ENCODE peak calls at places on chromosomes 2 and 18, in six cellular contexts. X, Q, I, E, W and N are unnamed samples.

GRCh38 chr2:23916727-23917458 is 10.0 kb downstream of the ATAD2B start:
- DNase-seq in E (no peak), X (no peak), W (no peak), I (no peak), Q (no peak), N (no peak)

GRCh38 chr2:231926761-231927565 is 767 bp upstream of the NPPC start:
- DNase-seq in W (peak; percentile 69), I (no peak), E (no peak), Q (peak; percentile 48), X (peak; percentile 27), N (no peak)

GRCh38 chr18:23838233-23838632 is 149.0 kb downstream of the LAMA3 start:
- DNase-seq in I (no peak), W (no peak), X (no peak), E (no peak), Q (no peak), N (no peak)

GRCh38 chr2:119282966-119283511 is 59.4 kb downstream of the STEAP3 start:
- DNase-seq in Q (no peak), I (no peak), W (no peak), E (no peak), X (no peak), N (peak; percentile 30)

GRCh38 chr18:75131455-75132000 is 77.4 kb downstream of the PTGR3 start:
- DNase-seq in E (no peak), Q (no peak), W (peak; percentile 6), I (no peak), X (no peak), N (no peak)

GRCh38 chr18:36381075-36381474 is 83.6 kb downstream of the FHOD3 start:
- DNase-seq in Q (no peak), E (no peak), X (no peak), I (no peak), W (no peak), N (no peak)

GRCh38 chr18:28164772-28165483 is 12.0 kb downstream of the CDH2 start:
- DNase-seq in W (no peak), I (no peak), Q (no peak), X (no peak), E (no peak), N (no peak)

GRCh38 chr2:153106802-153107477 is 371.6 kb downstream of the RPRM start:
- DNase-seq in I (no peak), W (no peak), E (no peak), Q (no peak), X (no peak), N (peak; percentile 9)

GRCh38 chr18:13547347-13547746 is 179.0 kb downstream of the FAM210A start:
- DNase-seq in X (no peak), W (peak; percentile 34), E (no peak), I (no peak), Q (no peak), N (no peak)

GRCh38 chr2:118190365-118190916 is 102.2 kb downstream of the INSIG2 start:
- DNase-seq in I (no peak), X (no peak), W (no peak), Q (no peak), E (no peak), N (no peak)

GRCh38 chr2:230582851-230583283 is 129.8 kb upstream of the CAB39 start:
- DNase-seq in Q (no peak), E (peak; percentile 12), X (peak; percentile 13), W (no peak), I (no peak), N (peak; percentile 84)

GRCh38 chr2:43605079-43605655 is 9.3 kb upstream of the THADA start:
- DNase-seq in I (peak; percentile 70), Q (peak; percentile 49), X (peak; percentile 73), E (peak; percentile 55), W (no peak), N (peak; percentile 45)

GRCh38 chr2:120948662-120949011 is 213.0 kb downstream of the GLI2 start:
- DNase-seq in I (no peak), X (no peak), E (no peak), Q (no peak), W (no peak), N (no peak)

GRCh38 chr2:10765461-10765860 is 44.0 kb downstream of the ATP6V1C2 start:
- DNase-seq in I (no peak), Q (no peak), W (no peak), E (no peak), X (no peak), N (no peak)

GRCh38 chr2:222561817-222562424 is 94.0 kb downstream of the FARSB start:
- DNase-seq in Q (peak; percentile 28), W (no peak), I (peak; percentile 66), X (peak; percentile 51), E (peak; percentile 66), N (peak; percentile 57)

GRCh38 chr2:235716875-235717496 is 223.1 kb downstream of the AGAP1 start:
- DNase-seq in W (no peak), X (peak; percentile 43), E (peak; percentile 69), Q (no peak), I (no peak), N (no peak)

GRCh38 chr18:70499218-70499691 is 210.4 kb downstream of the SOCS6 start:
- DNase-seq in I (no peak), W (no peak), X (no peak), E (peak; percentile 1), Q (no peak), N (no peak)

GRCh38 chr18:76374330-76375281 is 120.4 kb downstream of the ZNF516 start:
- DNase-seq in Q (no peak), I (no peak), W (no peak), X (no peak), E (no peak), N (no peak)

GRCh38 chr2:208872591-208872990 is 466.0 kb downstream of the PTH2R start:
- DNase-seq in W (no peak), X (no peak), E (no peak), Q (no peak), I (no peak), N (peak; percentile 6)

GRCh38 chr2:208384637-208385036 is 22.0 kb upstream of the PTH2R start:
- DNase-seq in I (no peak), W (no peak), E (no peak), Q (no peak), X (no peak), N (no peak)

GRCh38 chr2:159736048-159736447 is 23.7 kb downstream of the MARCHF7 start:
- DNase-seq in E (peak; percentile 24), I (no peak), X (peak; percentile 66), Q (no peak), W (no peak), N (peak; percentile 52)

GRCh38 chr2:65299246-65299645 is 71.6 kb downstream of the ACTR2 start:
- DNase-seq in E (no peak), W (peak; percentile 78), Q (no peak), X (no peak), I (no peak), N (peak; percentile 80)

GRCh38 chr18:59042477-59042842 is 97.2 kb upstream of the SEC11C start:
- DNase-seq in E (peak; percentile 76), X (no peak), I (peak; percentile 60), Q (no peak), W (no peak), N (no peak)

GRCh38 chr2:46650556-46651001 is 171.2 kb downstream of the TMEM247 start:
- DNase-seq in I (peak; percentile 55), E (peak; percentile 88), W (peak; percentile 72), X (peak; percentile 82), Q (peak; percentile 81), N (peak; percentile 86)

GRCh38 chr2:146214394-146214929 is 1630.4 kb upstream of the ACVR2A start:
- DNase-seq in Q (no peak), E (no peak), I (no peak), W (no peak), X (peak; percentile 5), N (no peak)